ENCODE peak calls at places on chromosomes 11 and 22, in ten cellular contexts. U, Q, N, X, W, E, L, Z, F and D are unnamed samples.

GRCh38 chr22:23204125-23204488 is 23.8 kb downstream of the BCR start:
- DNase-seq in U (no peak), Q (no peak), N (no peak), X (no peak), W (no peak), E (no peak), L (no peak), Z (no peak), F (no peak), D (no peak)

GRCh38 chr11:128667873-128668272 is 26.0 kb upstream of the FLI1 start:
- DNase-seq in U (no peak), Q (no peak), N (no peak), X (no peak), W (no peak), E (no peak), L (no peak), Z (no peak), F (no peak), D (no peak)

GRCh38 chr22:41862160-41862529 is 29.2 kb downstream of the SREBF2 start:
- DNase-seq in U (peak; percentile 70), Q (no peak), N (no peak), X (peak; percentile 69), W (no peak), E (no peak), L (no peak), Z (no peak), F (peak; percentile 25), D (peak; percentile 62)

GRCh38 chr11:16981651-16982194 is 32.5 kb downstream of the PLEKHA7 start:
- DNase-seq in U (no peak), Q (no peak), N (no peak), X (no peak), W (no peak), E (peak; percentile 74), L (peak; percentile 8), Z (no peak), F (no peak), D (no peak)

GRCh38 chr22:22195265-22196017 is 49.1 kb upstream of the VPREB1 start:
- DNase-seq in U (peak; percentile 89), Q (peak; percentile 63), N (peak; percentile 79), X (peak; percentile 91), W (peak; percentile 41), E (peak; percentile 27), L (peak; percentile 61), Z (peak; percentile 42), F (peak; percentile 75), D (peak; percentile 89)

GRCh38 chr11:720642-721346 is 14.8 kb downstream of the EPS8L2 start:
- DNase-seq in U (peak; percentile 92), Q (no peak), N (peak; percentile 57), X (peak; percentile 40), W (peak; percentile 47), E (no peak), L (no peak), Z (peak; percentile 19), F (no peak), D (peak; percentile 80)

GRCh38 chr11:103043826-103044688 is 47.9 kb downstream of the DCUN1D5 start:
- DNase-seq in U (no peak), Q (no peak), N (peak; percentile 92), X (no peak), W (no peak), E (no peak), L (no peak), Z (no peak), F (no peak), D (no peak)

GRCh38 chr11:1562469-1563148 is 9.5 kb downstream of the DUSP8 start:
- DNase-seq in U (no peak), Q (no peak), N (no peak), X (no peak), W (no peak), E (no peak), L (no peak), Z (no peak), F (no peak), D (no peak)

GRCh38 chr11:62600367-62601113 is 1.1 kb downstream of the MTA2 start:
- DNase-seq in U (peak; percentile 39), Q (no peak), N (no peak), X (no peak), W (no peak), E (peak; percentile 55), L (no peak), Z (no peak), F (no peak), D (peak; percentile 29)

GRCh38 chr22:17120281-17120680 is 879 bp downstream of the TMEM121B start:
- DNase-seq in U (peak; percentile 81), Q (peak; percentile 25), N (peak; percentile 19), X (peak; percentile 63), W (peak; percentile 68), E (no peak), L (peak; percentile 38), Z (no peak), F (peak; percentile 20), D (peak; percentile 55)

GRCh38 chr11:48880021-48880441 is 103.7 kb downstream of the TRIM51G start:
- DNase-seq in U (no peak), Q (no peak), N (no peak), X (no peak), W (peak; percentile 4), E (no peak), L (no peak), Z (no peak), F (no peak), D (no peak)

GRCh38 chr11:60946601-60947265 is 5.2 kb downstream of the SLC15A3 start:
- DNase-seq in U (no peak), Q (no peak), N (no peak), X (no peak), W (no peak), E (no peak), L (peak; percentile 46), Z (no peak), F (no peak), D (no peak)

GRCh38 chr11:65207918-65208784 is 26.4 kb downstream of the CAPN1 start:
- DNase-seq in U (no peak), Q (no peak), N (no peak), X (no peak), W (no peak), E (no peak), L (no peak), Z (no peak), F (no peak), D (no peak)

GRCh38 chr11:9025101-9025850 is 21.5 kb upstream of the NRIP3 start:
- DNase-seq in U (no peak), Q (no peak), N (no peak), X (no peak), W (no peak), E (no peak), L (no peak), Z (no peak), F (no peak), D (no peak)

GRCh38 chr11:43712676-43713075 is 32.1 kb downstream of the HSD17B12 start:
- DNase-seq in U (no peak), Q (no peak), N (no peak), X (no peak), W (no peak), E (no peak), L (no peak), Z (no peak), F (no peak), D (no peak)

GRCh38 chr22:23243006-23243573 is 62.8 kb downstream of the BCR start:
- DNase-seq in U (peak; percentile 74), Q (no peak), N (peak; percentile 13), X (peak; percentile 83), W (no peak), E (no peak), L (no peak), Z (no peak), F (peak; percentile 32), D (peak; percentile 66)

GRCh38 chr22:19666663-19667593 is 47.4 kb upstream of the SEPTIN5 start:
- DNase-seq in U (no peak), Q (no peak), N (no peak), X (no peak), W (no peak), E (no peak), L (no peak), Z (no peak), F (no peak), D (no peak)

GRCh38 chr11:36131719-36132349 is 157.4 kb downstream of the COMMD9 start:
- DNase-seq in U (peak; percentile 58), Q (no peak), N (no peak), X (no peak), W (peak; percentile 52), E (peak; percentile 56), L (no peak), Z (no peak), F (no peak), D (peak; percentile 38)

GRCh38 chr11:131654849-131655248 is 284.4 kb downstream of the NTM start:
- DNase-seq in U (no peak), Q (no peak), N (no peak), X (no peak), W (no peak), E (no peak), L (no peak), Z (no peak), F (no peak), D (no peak)

GRCh38 chr22:49432211-49432905 is 395.3 kb downstream of the BRD1 start:
- DNase-seq in U (no peak), Q (no peak), N (no peak), X (no peak), W (no peak), E (no peak), L (no peak), Z (no peak), F (no peak), D (no peak)

GRCh38 chr22:39382410-39382809 is 17.2 kb upstream of the TAB1 start:
- DNase-seq in U (peak; percentile 78), Q (no peak), N (no peak), X (no peak), W (no peak), E (no peak), L (no peak), Z (no peak), F (no peak), D (no peak)

GRCh38 chr11:26231252-26231661 is 100.7 kb upstream of the ANO3 start:
- DNase-seq in U (no peak), Q (no peak), N (no peak), X (no peak), W (no peak), E (no peak), L (no peak), Z (no peak), F (no peak), D (no peak)

GRCh38 chr22:37896181-37896592 is 9.9 kb upstream of the MICALL1 start:
- DNase-seq in U (peak; percentile 70), Q (no peak), N (peak; percentile 81), X (peak; percentile 46), W (no peak), E (no peak), L (no peak), Z (no peak), F (no peak), D (peak; percentile 52)

GRCh38 chr22:38513063-38513462 is 7.0 kb upstream of the DDX17 start:
- DNase-seq in U (peak; percentile 32), Q (no peak), N (no peak), X (peak; percentile 39), W (no peak), E (no peak), L (peak; percentile 2), Z (peak; percentile 22), F (no peak), D (peak; percentile 54)

GRCh38 chr11:57476223-57476882 is 16.0 kb downstream of the RTN4RL2 start:
- DNase-seq in U (peak; percentile 68), Q (no peak), N (no peak), X (peak; percentile 42), W (peak; percentile 59), E (no peak), L (peak; percentile 80), Z (no peak), F (no peak), D (no peak)

GRCh38 chr22:25494774-25495173 is 69.7 kb upstream of the GRK3 start:
- DNase-seq in U (peak; percentile 42), Q (no peak), N (no peak), X (no peak), W (no peak), E (no peak), L (no peak), Z (no peak), F (no peak), D (no peak)

GRCh38 chr11:109728056-109728455 is 306.1 kb downstream of the C11orf87 start:
- DNase-seq in U (no peak), Q (no peak), N (peak; percentile 2), X (no peak), W (no peak), E (no peak), L (no peak), Z (no peak), F (no peak), D (no peak)

GRCh38 chr11:70901951-70902521 is 350.3 kb downstream of the SHANK2 start:
- DNase-seq in U (no peak), Q (no peak), N (no peak), X (no peak), W (no peak), E (no peak), L (no peak), Z (no peak), F (no peak), D (no peak)